ENCODE peak calls at places on chromosomes 1 and 21, in nine cellular contexts. B is BE2C, G is hepatocyte, J is Panc1, L is heart left ventricle, O is heart right ventricle, D is HL-60, N is psoas muscle, K is breast epithelium. X is an unnamed sample.

GRCh38 chr1:3037281-3038040 is 16.2 kb downstream of the ACTRT2 start:
- DNase-seq in B (no peak), G (no peak), O (no peak), N (no peak), J (no peak), L (peak; percentile 44), K (no peak), D (no peak), X (peak; percentile 63)

GRCh38 chr1:81800741-81801031 is at the start of gene ADGRL2:
- DNase-seq in D (no peak), G (peak; percentile 80), K (no peak), J (no peak), L (peak; percentile 77), O (peak; percentile 50), N (no peak), B (no peak), X (no peak)

GRCh38 chr1:168792142-168792541 is 63.1 kb upstream of the DPT start:
- DNase-seq in N (no peak), B (no peak), O (no peak), D (no peak), J (no peak), K (no peak), L (no peak), G (no peak), X (no peak)

GRCh38 chr21:36005018-36005417 is 55.3 kb downstream of the SETD4 start:
- DNase-seq in O (no peak), N (no peak), L (no peak), B (no peak), J (no peak), K (no peak), G (no peak), D (peak; percentile 24), X (no peak)

GRCh38 chr21:15809818-15810217 is 80.0 kb downstream of the USP25 start:
- DNase-seq in J (no peak), O (no peak), K (no peak), L (no peak), B (no peak), N (peak; percentile 16), D (peak; percentile 57), G (no peak), X (no peak)

GRCh38 chr21:42892582-42892930 is 553 bp upstream of the NDUFV3 start:
- DNase-seq in O (no peak), G (no peak), D (no peak), N (no peak), L (no peak), K (no peak), J (no peak), B (no peak), X (no peak)

GRCh38 chr1:117674521-117675400 is 68.9 kb downstream of the TENT5C start:
- DNase-seq in K (no peak), N (no peak), D (peak; percentile 55), B (no peak), L (no peak), O (no peak), J (peak; percentile 22), G (no peak), X (no peak)

GRCh38 chr1:240687820-240688219 is 75.9 kb upstream of the GREM2 start:
- DNase-seq in N (no peak), G (no peak), L (no peak), D (no peak), K (no peak), J (no peak), O (no peak), B (no peak), X (no peak)

GRCh38 chr1:58909914-58910681 is 126.3 kb upstream of the JUN start:
- DNase-seq in K (no peak), L (no peak), D (no peak), J (no peak), B (no peak), G (no peak), N (no peak), O (no peak), X (no peak)

GRCh38 chr1:76763678-76764077 is 103.6 kb upstream of the ST6GALNAC5 start:
- DNase-seq in L (no peak), B (no peak), J (no peak), K (no peak), G (no peak), N (no peak), D (peak; percentile 31), O (no peak), X (no peak)

GRCh38 chr1:245837741-245838140 is 669.3 kb downstream of the SMYD3 start:
- DNase-seq in B (no peak), L (no peak), K (no peak), N (no peak), J (no peak), O (no peak), D (no peak), G (no peak), X (no peak)

GRCh38 chr21:44368711-44369446 is 15.5 kb downstream of the TRPM2 start:
- DNase-seq in L (no peak), N (no peak), K (peak; percentile 49), D (no peak), J (no peak), B (no peak), G (peak; percentile 43), O (no peak), X (no peak)

GRCh38 chr21:44370771-44371410 is 17.5 kb downstream of the TRPM2 start:
- DNase-seq in B (no peak), N (no peak), K (no peak), D (no peak), G (no peak), O (no peak), L (no peak), J (no peak), X (no peak)

GRCh38 chr21:44372616-44373015 is 19.2 kb downstream of the TRPM2 start:
- DNase-seq in L (no peak), K (no peak), J (no peak), D (no peak), N (no peak), G (no peak), B (no peak), O (no peak), X (no peak)

GRCh38 chr21:44371596-44371995 is 18.2 kb downstream of the TRPM2 start:
- DNase-seq in N (no peak), B (no peak), D (no peak), O (no peak), K (no peak), L (no peak), J (no peak), G (no peak), X (no peak)

GRCh38 chr21:44370027-44370735 is 16.8 kb downstream of the TRPM2 start:
- DNase-seq in D (no peak), N (peak; percentile 40), G (peak; percentile 78), J (no peak), O (no peak), B (peak; percentile 36), L (no peak), K (peak; percentile 49), X (no peak)
- H3K27me3 ChIP-seq in D (no peaks in the 10 kb centered on the region), N (peaks cover 19% of the 10 kb centered on the region), G (peaks cover 4% of the 10 kb centered on the region), J (no peaks in the 10 kb centered on the region), O (peaks cover 10% of the 10 kb centered on the region), B (peaks cover 38% of the 10 kb centered on the region), L (peaks cover 6% of the 10 kb centered on the region), K (no peaks in the 10 kb centered on the region), X (no peaks in the 10 kb centered on the region)

DNA sequence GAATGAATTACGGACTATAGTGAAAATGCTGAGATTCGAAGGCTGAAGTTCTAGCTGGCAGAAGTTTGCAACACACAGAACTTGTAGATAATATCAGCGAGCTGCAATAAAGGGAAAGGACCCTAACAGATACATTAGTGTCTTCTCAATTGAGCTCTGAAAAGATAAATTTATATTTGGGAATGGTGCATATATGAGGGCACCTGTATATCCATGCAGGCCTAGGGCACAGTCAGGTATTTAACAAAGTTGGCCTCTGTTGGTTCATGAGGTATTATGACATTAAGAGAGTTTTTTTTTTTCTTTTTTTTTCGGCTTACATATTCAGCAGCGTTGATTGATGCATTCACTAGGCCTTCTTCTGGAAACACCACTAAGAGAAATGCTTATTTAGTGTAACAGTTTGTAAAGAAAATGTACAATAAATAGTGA is 2.2 kb downstream of the NFIA start:
- DNase-seq in K (no peak), O (no peak), J (no peak), B (no peak), N (no peak), G (no peak), L (no peak), D (no peak), X (no peak)
- H3K27me3 ChIP-seq in K (no peaks in the 10 kb centered on the region), O (no peaks in the 10 kb centered on the region), J (no peaks in the 10 kb centered on the region), B (no peaks in the 10 kb centered on the region), N (no peaks in the 10 kb centered on the region), G (no peaks in the 10 kb centered on the region), L (no peaks in the 10 kb centered on the region), D (peaks cover 20% of the 10 kb centered on the region), X (no peaks in the 10 kb centered on the region)

DNA sequence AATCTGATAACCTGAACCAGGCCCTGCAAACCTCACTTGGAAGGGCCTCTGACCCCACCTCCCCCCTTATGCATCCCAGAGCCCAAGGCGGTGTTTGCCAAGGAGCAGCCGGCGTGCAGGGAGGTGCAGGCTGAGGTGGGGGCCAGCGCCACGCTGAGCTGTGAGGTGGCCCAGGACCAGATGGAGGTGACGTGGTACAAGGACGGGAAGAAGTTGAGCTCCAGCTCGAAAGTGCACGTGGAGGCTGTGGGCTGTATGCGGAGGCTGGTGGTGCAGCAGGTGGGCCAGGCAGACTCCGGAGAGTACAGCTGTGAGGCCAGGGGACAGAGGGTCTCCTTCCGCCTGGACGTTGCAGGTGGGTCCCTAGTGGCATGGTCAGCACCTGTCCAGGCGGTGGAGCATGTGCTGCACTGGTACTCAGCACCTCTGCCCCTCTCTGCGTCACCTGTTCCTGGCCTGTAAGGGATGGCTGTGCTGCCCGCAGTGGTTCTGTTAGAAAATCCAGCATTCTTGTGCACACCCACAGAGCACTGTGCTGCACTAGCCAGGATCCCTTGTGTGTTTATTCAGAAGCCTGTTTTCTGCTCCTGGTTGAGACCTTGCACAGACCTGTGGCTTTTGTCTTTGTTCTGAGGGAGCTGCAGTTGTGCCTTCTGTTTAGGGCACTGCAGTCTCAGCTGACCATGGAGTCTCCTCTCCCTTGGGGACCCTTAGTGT is 11.6 kb downstream of the OBSCN start:
- DNase-seq in O (no peak), D (no peak), L (peak; percentile 50), J (no peak), B (no peak), G (no peak), N (no peak), K (no peak), X (peak; percentile 49)
- H3K27me3 ChIP-seq in O (no peaks in the 10 kb centered on the region), D (peaks cover under 1% of the 10 kb centered on the region), L (no peaks in the 10 kb centered on the region), J (no peaks in the 10 kb centered on the region), B (no peaks in the 10 kb centered on the region), G (no peaks in the 10 kb centered on the region), N (no peaks in the 10 kb centered on the region), K (no peaks in the 10 kb centered on the region), X (no peaks in the 10 kb centered on the region)

GRCh38 chr1:36835696-36836095 is 198.6 kb downstream of the GRIK3 start:
- DNase-seq in J (no peak), G (no peak), L (peak; percentile 17), D (no peak), B (no peak), N (no peak), K (no peak), O (no peak), X (no peak)
- H3K27me3 ChIP-seq in J (no peaks in the 10 kb centered on the region), G (peaks cover 9% of the 10 kb centered on the region), L (peaks cover 3% of the 10 kb centered on the region), D (no peaks in the 10 kb centered on the region), B (no peaks in the 10 kb centered on the region), N (peaks cover 11% of the 10 kb centered on the region), K (no peaks in the 10 kb centered on the region), O (peaks cover 34% of the 10 kb centered on the region), X (no peaks in the 10 kb centered on the region)

X was measured in tibial artery.